ENCODE peak calls at places on chromosomes 11 and 22, in four cellular contexts. Z is A549, E is GM12878, Y is HepG2. T is an unnamed sample.

GRCh38 chr11:119101367-119101758 is 290 bp downstream of the DPAGT1 start:
- DNase-seq in Z (peak; percentile 39), E (no peak), Y (peak; percentile 38), T (peak; percentile 47)

GRCh38 chr22:19912236-19912999 is 29.2 kb upstream of the COMT start:
- DNase-seq in Z (no peak), E (no peak), Y (no peak), T (no peak)

GRCh38 chr11:12667646-12668045 is 6.6 kb upstream of the TEAD1 start:
- DNase-seq in Z (no peak), E (no peak), Y (no peak), T (no peak)

GRCh38 chr11:119702261-119702591 is 26.8 kb downstream of the NECTIN1 start:
- DNase-seq in Z (no peak), E (no peak), Y (no peak), T (peak; percentile 77)

GRCh38 chr11:67293090-67293489 is 4.0 kb downstream of the ANKRD13D start:
- DNase-seq in Z (no peak), E (no peak), Y (no peak), T (no peak)

GRCh38 chr22:33706100-33706499 is 214.2 kb downstream of the LARGE1 start:
- DNase-seq in Z (no peak), E (no peak), Y (no peak), T (no peak)

GRCh38 chr11:96708469-96708868 is 318.7 kb downstream of the JRKL start:
- DNase-seq in Z (no peak), E (no peak), Y (no peak), T (no peak)

GRCh38 chr11:818396-819128 is at the start of gene PNPLA2:
- DNase-seq in Z (peak; percentile 60), E (no peak), Y (peak; percentile 74), T (no peak)

GRCh38 chr11:114819028-114819427 is 140.7 kb downstream of the NXPE2 start:
- DNase-seq in Z (no peak), E (no peak), Y (no peak), T (no peak)

GRCh38 chr11:117816846-117817212 is 7.7 kb downstream of the FXYD2 start:
- DNase-seq in Z (no peak), E (no peak), Y (no peak), T (no peak)

GRCh38 chr22:30390974-30391691 is 3.9 kb upstream of the RNF215 start:
- DNase-seq in Z (peak; percentile 68), E (peak; percentile 51), Y (peak; percentile 85), T (peak; percentile 80)

GRCh38 chr11:20353829-20354434 is 9.6 kb upstream of the HTATIP2 start:
- DNase-seq in Z (peak; percentile 51), E (no peak), Y (peak; percentile 46), T (peak; percentile 67)

GRCh38 chr11:13238879-13239514 is 38.6 kb upstream of the BMAL1 start:
- DNase-seq in Z (peak; percentile 55), E (no peak), Y (peak; percentile 35), T (peak; percentile 32)

GRCh38 chr11:28760676-28761390 is 652.6 kb downstream of the METTL15 start:
- DNase-seq in Z (no peak), E (no peak), Y (no peak), T (no peak)

GRCh38 chr11:4181780-4182721 is 87.5 kb downstream of the RRM1 start:
- DNase-seq in Z (peak; percentile 78), E (no peak), Y (peak; percentile 48), T (peak; percentile 73)

GRCh38 chr11:112513417-112513816 is 252.8 kb upstream of the PLET1 start:
- DNase-seq in Z (no peak), E (no peak), Y (no peak), T (no peak)

GRCh38 chr11:119594639-119595249 is 134.3 kb downstream of the NECTIN1 start:
- DNase-seq in Z (no peak), E (no peak), Y (peak; percentile 23), T (no peak)

GRCh38 chr11:8263109-8263768 is 439 bp downstream of the LMO1 start:
- DNase-seq in Z (no peak), E (no peak), Y (no peak), T (peak; percentile 85)

GRCh38 chr11:1148752-1149180 is 9.0 kb upstream of the MUC5AC start:
- DNase-seq in Z (no peak), E (no peak), Y (no peak), T (no peak)

GRCh38 chr22:49894321-49895072 is 23.7 kb downstream of the ALG12 start:
- DNase-seq in Z (no peak), E (no peak), Y (no peak), T (peak; percentile 37)

GRCh38 chr11:75667831-75668507 is 869 bp downstream of the MAP6 start:
- DNase-seq in Z (peak; percentile 41), E (no peak), Y (no peak), T (peak; percentile 95)

GRCh38 chr11:118705111-118705741 is 25.8 kb upstream of the TREH start:
- DNase-seq in Z (no peak), E (no peak), Y (no peak), T (no peak)

GRCh38 chr22:36762687-36763260 is 13.1 kb downstream of the IFT27 start:
- DNase-seq in Z (no peak), E (no peak), Y (no peak), T (no peak)

GRCh38 chr11:921921-922678 is 3.6 kb upstream of the AP2A2 start:
- DNase-seq in Z (no peak), E (no peak), Y (no peak), T (no peak)

GRCh38 chr22:47151490-47151889 is 389.0 kb downstream of the TBC1D22A start:
- DNase-seq in Z (no peak), E (no peak), Y (no peak), T (no peak)

GRCh38 chr22:21074092-21074715 is 28.5 kb downstream of the LRRC74B start:
- DNase-seq in Z (peak; percentile 9), E (no peak), Y (no peak), T (no peak)
- TF ChIP-seq PBX3 in Z (no peak), E (no peak), Y (no peak), T (no peak)

GRCh38 chr11:3109921-3110706 is 52.9 kb upstream of the CARS1 start:
- DNase-seq in Z (peak; percentile 36), E (no peak), Y (peak; percentile 15), T (peak; percentile 76)
- TF ChIP-seq RAD21 in Z (peak; percentile 44), E (peak; percentile 26), Y (no peak), T (peak; percentile 58)

GRCh38 chr22:21758056-21758455 is 22.5 kb upstream of the YPEL1 start:
- DNase-seq in Z (no peak), E (no peak), Y (no peak), T (no peak)
- TF ChIP-seq PBX3 in Z (no peak), E (no peak), Y (no peak), T (no peak)

GRCh38 chr11:14981507-14981906 is 9.4 kb upstream of the CALCA start:
- DNase-seq in Z (no peak), E (no peak), Y (no peak), T (no peak)
- TF ChIP-seq RAD21 in Z (no peak), E (no peak), Y (no peak), T (no peak)

GRCh38 chr11:2256293-2256913 is 14.0 kb downstream of the ASCL2 start:
- DNase-seq in Z (no peak), E (no peak), Y (no peak), T (no peak)
- TF ChIP-seq PBX3 in Z (no peak), E (no peak), Y (no peak), T (no peak)

GRCh38 chr11:36012410-36012809 is 68.5 kb downstream of the LDLRAD3 start:
- DNase-seq in Z (peak; percentile 10), E (no peak), Y (no peak), T (no peak)
- TF ChIP-seq RAD21 in Z (no peak), E (no peak), Y (no peak), T (no peak)